ENCODE peak calls at places on chromosome 3, in five cellular contexts. C is activated CD4-positive, alpha-beta T cell treated with anti-CD3 and anti-CD28 coated beads, Interleukin-2, amount 10 ng/mL, durations not matched to agents 7 days and 5 days; D is GM04504; P is HuH-7; F is H9. Z is an unnamed sample.
A peak's percentile ranks its signal among the peaks of the same experiment; 100 is the strongest.

GRCh38 chr3:179769411-179770247 is 116.8 kb downstream of the USP13 start:
- DNase-seq in C (no peak), D (no peak), P (no peak), F (no peak), Z (no peak)

GRCh38 chr3:48446425-48447193 is at the start of gene ATRIP:
- DNase-seq in C (peak; percentile 87), D (peak; percentile 65), P (peak; percentile 97), F (peak; percentile 92), Z (peak; percentile 94)

GRCh38 chr3:57752307-57752706 is 3.8 kb upstream of the SLMAP start:
- DNase-seq in C (no peak), D (no peak), P (no peak), F (no peak), Z (no peak)

GRCh38 chr3:74613060-74613459 is 1.4 kb downstream of the CNTN3 start:
- DNase-seq in C (no peak), D (no peak), P (no peak), F (no peak), Z (no peak)

GRCh38 chr3:65178703-65179102 is 490.9 kb upstream of the ADAMTS9 start:
- DNase-seq in C (no peak), D (no peak), P (no peak), F (no peak), Z (no peak)

GRCh38 chr3:78116874-78117273 is 1077.0 kb downstream of the ROBO2 start:
- DNase-seq in C (no peak), D (no peak), P (no peak), F (no peak), Z (no peak)

GRCh38 chr3:11847607-11848006 is 922 bp upstream of the TAMM41 start:
- DNase-seq in C (no peak), D (no peak), P (peak; percentile 43), F (no peak), Z (no peak)

GRCh38 chr3:112005091-112005672 is 6.5 kb downstream of the TAGLN3 start:
- DNase-seq in C (no peak), D (no peak), P (no peak), F (no peak), Z (no peak)

GRCh38 chr3:32882603-32883025 is 64.8 kb downstream of the TRIM71 start:
- DNase-seq in C (peak; percentile 47), D (no peak), P (no peak), F (no peak), Z (no peak)

GRCh38 chr3:63456901-63457300 is 178.8 kb downstream of the SYNPR start:
- DNase-seq in C (no peak), D (no peak), P (no peak), F (no peak), Z (no peak)